ENCODE peak calls at places on chromosomes 3 and 15, in five cellular contexts. Z is adrenal gland; R is RPMI8226; S is stimulated activated CD4-positive, alpha-beta T cell treated with anti-CD3 and anti-CD28 coated beads, Interleukin-2, amount 100 ng/mL, for 48 hours; X is HS-5. U is an unnamed sample.

GRCh38 chr15:99696096-99696495 is 37.1 kb downstream of the LYSMD4 start:
- DNase-seq in S (no peak), Z (no peak), X (no peak), R (no peak), U (no peak)

GRCh38 chr3:57127849-57128566 is 37.1 kb downstream of the IL17RD start:
- DNase-seq in R (no peak), X (peak), Z (no peak), S (no peak), U (peak)

GRCh38 chr3:4835616-4836043 is 143.6 kb upstream of the BHLHE40 start:
- DNase-seq in Z (no peak), S (no peak), X (no peak), R (no peak), U (peak)

GRCh38 chr3:22353126-22353525 is 602.1 kb upstream of the ZNF385D start:
- DNase-seq in S (no peak), X (no peak), R (no peak), Z (no peak), U (no peak)

GRCh38 chr15:89642106-89642505 is 13.2 kb downstream of the KIF7 start:
- DNase-seq in Z (no peak), R (no peak), S (no peak), X (no peak), U (no peak)

GRCh38 chr3:52317601-52318000 is 1.5 kb downstream of the DNAH1 start:
- DNase-seq in S (peak), Z (peak), R (no peak), X (no peak), U (peak)

GRCh38 chr3:115553796-115554495 is 69.4 kb upstream of the GAP43 start:
- DNase-seq in X (no peak), R (no peak), Z (no peak), S (no peak), U (no peak)

GRCh38 chr3:189529889-189530288 is 101.3 kb upstream of the TP63 start:
- DNase-seq in S (peak), R (no peak), X (no peak), Z (no peak), U (no peak)

GRCh38 chr15:62362608-62363007 is 197.5 kb upstream of the C2CD4B start:
- DNase-seq in Z (no peak), R (no peak), S (no peak), X (peak), U (no peak)

GRCh38 chr3:116390318-116390717 is 55.0 kb downstream of the LSAMP start:
- DNase-seq in Z (no peak), X (no peak), S (no peak), R (no peak), U (no peak)

GRCh38 chr3:49610881-49611280 is 56.6 kb downstream of the BSN start:
- DNase-seq in Z (no peak), S (no peak), R (no peak), X (no peak), U (no peak)

GRCh38 chr3:128289534-128289933 is 136.3 kb downstream of the EEFSEC start:
- DNase-seq in S (no peak), Z (peak), X (no peak), R (no peak), U (no peak)

GRCh38 chr3:16601539-16602005 is 3.7 kb downstream of the DAZL start:
- DNase-seq in S (no peak), R (no peak), Z (no peak), X (no peak), U (no peak)

GRCh38 chr3:158086776-158087175 is 19.4 kb downstream of the SHOX2 start:
- DNase-seq in Z (no peak), R (no peak), X (no peak), S (no peak), U (no peak)

GRCh38 chr3:41608267-41608822 is 353.6 kb downstream of the ULK4 start:
- DNase-seq in R (no peak), Z (no peak), S (no peak), X (no peak), U (no peak)

GRCh38 chr15:82074610-82075009 is 28.8 kb upstream of the MEX3B start:
- DNase-seq in R (no peak), S (no peak), Z (no peak), X (no peak), U (no peak)

GRCh38 chr3:113141543-113141942 is 69.8 kb upstream of the BOC start:
- DNase-seq in Z (no peak), X (no peak), S (no peak), R (no peak), U (no peak)

GRCh38 chr3:29887450-29887849 is 606.6 kb downstream of the RBMS3 start:
- DNase-seq in S (no peak), X (peak), R (no peak), Z (no peak), U (no peak)

GRCh38 chr15:68224546-68225250 is 4.8 kb downstream of the CLN6 start:
- DNase-seq in Z (no peak), R (peak), S (no peak), X (no peak), U (no peak)

GRCh38 chr3:136617123-136617700 is 135.0 kb downstream of the STAG1 start:
- DNase-seq in R (no peak), X (no peak), S (no peak), Z (no peak), U (no peak)

GRCh38 chr15:40046721-40047412 is 7.9 kb upstream of the SRP14 start:
- DNase-seq in R (no peak), Z (peak), X (peak), S (no peak), U (peak)

GRCh38 chr15:53978248-53978906 is at the start of gene UNC13C:
- DNase-seq in X (no peak), R (peak), S (no peak), Z (peak), U (peak)

GRCh38 chr3:23389686-23390085 is 186.6 kb downstream of the UBE2E2 start:
- DNase-seq in Z (no peak), R (no peak), X (no peak), S (no peak), U (no peak)

GRCh38 chr3:78258798-78259197 is 1218.9 kb downstream of the ROBO2 start:
- DNase-seq in X (peak), S (no peak), R (no peak), Z (no peak), U (peak)

GRCh38 chr15:64503197-64503596 is 42.8 kb downstream of the ZNF609 start:
- DNase-seq in R (no peak), Z (no peak), X (no peak), S (no peak), U (peak)